ENCODE peak calls at places on chromosome 7, in ten cellular contexts. Z is activated naive CD8-positive, alpha-beta T cell treated with anti-CD3 and anti-CD28 coated beads, Interleukin-2, amount 50 U/mL, for 24 hours; N is CD8-positive, alpha-beta T cell; D is astrocyte of the hippocampus; R is central memory CD4-positive, alpha-beta T cell; F is HFFc6; T is AG20443; P is activated CD4-positive, alpha-beta T cell treated with anti-CD3 and anti-CD28 coated beads, Interleukin-2, amount 50 U/mL, for 1 hour; H is activated effector memory CD4-positive, alpha-beta T cell treated with anti-CD3 and anti-CD28 coated beads, Interleukin-2, amount 50 U/mL, for 16 hours; A is BJ. O is an unnamed sample.
A peak's percentile ranks its signal among the peaks of the same experiment; 100 is the strongest.

GRCh38 chr7:5659584-5659983 is 121.9 kb downstream of the RNF216 start:
- DNase-seq in T (no peak), A (no peak), R (no peak), D (no peak), H (no peak), P (no peak), Z (no peak), N (no peak), F (no peak), O (no peak)

GRCh38 chr7:45446195-45446944 is 127.8 kb upstream of the ADCY1 start:
- DNase-seq in Z (no peak), D (no peak), P (no peak), R (no peak), F (no peak), A (no peak), T (no peak), N (no peak), H (no peak), O (no peak)

GRCh38 chr7:151057038-151057736 is 510 bp downstream of the CDK5 start:
- DNase-seq in P (no peak), F (no peak), D (no peak), R (no peak), A (no peak), T (no peak), N (no peak), Z (no peak), H (no peak), O (peak; percentile 46)

GRCh38 chr7:49398730-49399129 is 374.7 kb upstream of the VWC2 start:
- DNase-seq in Z (no peak), N (no peak), H (no peak), R (no peak), P (no peak), T (no peak), D (peak; percentile 48), F (no peak), A (no peak), O (no peak)

GRCh38 chr7:141737118-141737835 is 881 bp upstream of the SSBP1 start:
- DNase-seq in H (no peak), T (no peak), D (peak; percentile 4), N (peak; percentile 4), R (peak; percentile 28), F (no peak), A (no peak), Z (peak; percentile 10), P (no peak), O (peak; percentile 61)

GRCh38 chr7:47338031-47338430 is 243.9 kb downstream of the TNS3 start:
- DNase-seq in R (no peak), P (no peak), T (no peak), Z (no peak), A (no peak), F (no peak), D (no peak), N (no peak), H (no peak), O (no peak)

GRCh38 chr7:139568813-139569490 is 45.5 kb downstream of the CLEC2L start:
- DNase-seq in H (no peak), T (no peak), Z (no peak), N (no peak), F (no peak), A (no peak), P (no peak), R (no peak), D (no peak), O (no peak)

GRCh38 chr7:90461216-90461615 is 8.2 kb upstream of the PTTG1IP2 start:
- DNase-seq in F (no peak), N (no peak), H (no peak), R (no peak), D (peak; percentile 16), Z (no peak), T (peak; percentile 31), P (no peak), A (no peak), O (no peak)

GRCh38 chr7:77441046-77441445 is 24.9 kb upstream of the GSAP start:
- DNase-seq in F (no peak), A (no peak), P (no peak), R (no peak), Z (no peak), T (no peak), D (no peak), H (no peak), N (no peak), O (no peak)

GRCh38 chr7:104328970-104329825 is 795 bp downstream of the LHFPL3 start:
- DNase-seq in D (peak; percentile 39), R (no peak), T (peak; percentile 22), F (no peak), N (no peak), A (no peak), Z (no peak), P (no peak), H (no peak), O (no peak)

GRCh38 chr7:152076940-152077933 is 51.8 kb downstream of the GALNT11 start:
- DNase-seq in R (no peak), T (no peak), D (peak; percentile 26), A (no peak), F (no peak), P (no peak), N (no peak), Z (no peak), H (no peak), O (no peak)

GRCh38 chr7:75756340-75757297 is 15.4 kb downstream of the CCL26 start:
- DNase-seq in F (no peak), H (no peak), P (no peak), N (no peak), A (no peak), T (peak; percentile 68), Z (no peak), R (no peak), D (peak; percentile 58), O (peak; percentile 74)

GRCh38 chr7:19080076-19080475 is 37.4 kb downstream of the TWIST1 start:
- DNase-seq in R (no peak), P (no peak), A (no peak), T (no peak), H (no peak), N (no peak), D (no peak), Z (no peak), F (no peak), O (no peak)

O was measured in Karpas-422.